ENCODE peak calls at places on chromosomes 2 and 18, in ten cellular contexts. One of them, this sample, is unnamed.

GRCh38 chr2:100554788-100555407 is 7.9 kb upstream of the PDCL3 start:
- ATAC-seq in activated CD8-positive, alpha-beta T cell treated with anti-CD3 and anti-CD28 coated beads for 36 hours: peak
- ATAC-seq in right cardiac atrium: no peak
- ATAC-seq in A549: no peak
- ATAC-seq in CD8-positive, alpha-beta T cell: peak
- ATAC-seq in left lung: peak
- ATAC-seq in naive thymus-derived CD8-positive, alpha-beta T cell: peak
- ATAC-seq in heart left ventricle: peak
- ATAC-seq in activated naive CD8-positive, alpha-beta T cell treated with anti-CD3 and anti-CD28 coated beads, Interleukin-2, amount 50 U/mL, for 24 hours: peak
- ATAC-seq in stimulated activated naive CD8-positive, alpha-beta T cell treated with anti-CD3 and anti-CD28 coated beads, Interleukin-15, amount 100 ng/mL, for 72 hours: peak
- ATAC-seq in this sample: peak

GRCh38 chr2:235659767-235660322 is 166.0 kb downstream of the AGAP1 start:
- ATAC-seq in activated CD8-positive, alpha-beta T cell treated with anti-CD3 and anti-CD28 coated beads for 36 hours: peak
- ATAC-seq in right cardiac atrium: no peak
- ATAC-seq in A549: no peak
- ATAC-seq in CD8-positive, alpha-beta T cell: no peak
- ATAC-seq in left lung: peak
- ATAC-seq in naive thymus-derived CD8-positive, alpha-beta T cell: no peak
- ATAC-seq in heart left ventricle: peak
- ATAC-seq in activated naive CD8-positive, alpha-beta T cell treated with anti-CD3 and anti-CD28 coated beads, Interleukin-2, amount 50 U/mL, for 24 hours: peak
- ATAC-seq in stimulated activated naive CD8-positive, alpha-beta T cell treated with anti-CD3 and anti-CD28 coated beads, Interleukin-15, amount 100 ng/mL, for 72 hours: no peak
- ATAC-seq in this sample: peak

GRCh38 chr18:73780218-73780617 is 367.4 kb downstream of the FBXO15 start:
- ATAC-seq in activated CD8-positive, alpha-beta T cell treated with anti-CD3 and anti-CD28 coated beads for 36 hours: no peak
- ATAC-seq in right cardiac atrium: no peak
- ATAC-seq in A549: no peak
- ATAC-seq in CD8-positive, alpha-beta T cell: no peak
- ATAC-seq in left lung: no peak
- ATAC-seq in naive thymus-derived CD8-positive, alpha-beta T cell: no peak
- ATAC-seq in heart left ventricle: no peak
- ATAC-seq in activated naive CD8-positive, alpha-beta T cell treated with anti-CD3 and anti-CD28 coated beads, Interleukin-2, amount 50 U/mL, for 24 hours: no peak
- ATAC-seq in stimulated activated naive CD8-positive, alpha-beta T cell treated with anti-CD3 and anti-CD28 coated beads, Interleukin-15, amount 100 ng/mL, for 72 hours: no peak
- ATAC-seq in this sample: no peak

GRCh38 chr2:22011048-22011447 is 887.3 kb downstream of the TDRD15 start:
- ATAC-seq in activated CD8-positive, alpha-beta T cell treated with anti-CD3 and anti-CD28 coated beads for 36 hours: no peak
- ATAC-seq in right cardiac atrium: no peak
- ATAC-seq in A549: no peak
- ATAC-seq in CD8-positive, alpha-beta T cell: no peak
- ATAC-seq in left lung: no peak
- ATAC-seq in naive thymus-derived CD8-positive, alpha-beta T cell: no peak
- ATAC-seq in heart left ventricle: no peak
- ATAC-seq in activated naive CD8-positive, alpha-beta T cell treated with anti-CD3 and anti-CD28 coated beads, Interleukin-2, amount 50 U/mL, for 24 hours: no peak
- ATAC-seq in stimulated activated naive CD8-positive, alpha-beta T cell treated with anti-CD3 and anti-CD28 coated beads, Interleukin-15, amount 100 ng/mL, for 72 hours: no peak
- ATAC-seq in this sample: no peak

GRCh38 chr2:195677884-195678283 is 20.9 kb downstream of the SLC39A10 start:
- ATAC-seq in activated CD8-positive, alpha-beta T cell treated with anti-CD3 and anti-CD28 coated beads for 36 hours: no peak
- ATAC-seq in right cardiac atrium: no peak
- ATAC-seq in A549: no peak
- ATAC-seq in CD8-positive, alpha-beta T cell: no peak
- ATAC-seq in left lung: no peak
- ATAC-seq in naive thymus-derived CD8-positive, alpha-beta T cell: no peak
- ATAC-seq in heart left ventricle: no peak
- ATAC-seq in activated naive CD8-positive, alpha-beta T cell treated with anti-CD3 and anti-CD28 coated beads, Interleukin-2, amount 50 U/mL, for 24 hours: no peak
- ATAC-seq in stimulated activated naive CD8-positive, alpha-beta T cell treated with anti-CD3 and anti-CD28 coated beads, Interleukin-15, amount 100 ng/mL, for 72 hours: no peak
- ATAC-seq in this sample: peak

GRCh38 chr2:170950221-170950737 is 21.2 kb downstream of the GORASP2 start:
- ATAC-seq in activated CD8-positive, alpha-beta T cell treated with anti-CD3 and anti-CD28 coated beads for 36 hours: no peak
- ATAC-seq in right cardiac atrium: no peak
- ATAC-seq in A549: no peak
- ATAC-seq in CD8-positive, alpha-beta T cell: no peak
- ATAC-seq in left lung: peak
- ATAC-seq in naive thymus-derived CD8-positive, alpha-beta T cell: no peak
- ATAC-seq in heart left ventricle: no peak
- ATAC-seq in activated naive CD8-positive, alpha-beta T cell treated with anti-CD3 and anti-CD28 coated beads, Interleukin-2, amount 50 U/mL, for 24 hours: no peak
- ATAC-seq in stimulated activated naive CD8-positive, alpha-beta T cell treated with anti-CD3 and anti-CD28 coated beads, Interleukin-15, amount 100 ng/mL, for 72 hours: no peak
- ATAC-seq in this sample: peak

GRCh38 chr2:218517434-218518206 is 50.5 kb downstream of the USP37 start:
- ATAC-seq in activated CD8-positive, alpha-beta T cell treated with anti-CD3 and anti-CD28 coated beads for 36 hours: peak
- ATAC-seq in right cardiac atrium: no peak
- ATAC-seq in A549: no peak
- ATAC-seq in CD8-positive, alpha-beta T cell: no peak
- ATAC-seq in left lung: no peak
- ATAC-seq in naive thymus-derived CD8-positive, alpha-beta T cell: no peak
- ATAC-seq in heart left ventricle: no peak
- ATAC-seq in activated naive CD8-positive, alpha-beta T cell treated with anti-CD3 and anti-CD28 coated beads, Interleukin-2, amount 50 U/mL, for 24 hours: no peak
- ATAC-seq in stimulated activated naive CD8-positive, alpha-beta T cell treated with anti-CD3 and anti-CD28 coated beads, Interleukin-15, amount 100 ng/mL, for 72 hours: peak
- ATAC-seq in this sample: peak

GRCh38 chr2:154623819-154624218 is 74.7 kb upstream of the KCNJ3 start:
- ATAC-seq in activated CD8-positive, alpha-beta T cell treated with anti-CD3 and anti-CD28 coated beads for 36 hours: no peak
- ATAC-seq in right cardiac atrium: peak
- ATAC-seq in A549: peak
- ATAC-seq in CD8-positive, alpha-beta T cell: no peak
- ATAC-seq in left lung: peak
- ATAC-seq in naive thymus-derived CD8-positive, alpha-beta T cell: no peak
- ATAC-seq in heart left ventricle: no peak
- ATAC-seq in activated naive CD8-positive, alpha-beta T cell treated with anti-CD3 and anti-CD28 coated beads, Interleukin-2, amount 50 U/mL, for 24 hours: no peak
- ATAC-seq in stimulated activated naive CD8-positive, alpha-beta T cell treated with anti-CD3 and anti-CD28 coated beads, Interleukin-15, amount 100 ng/mL, for 72 hours: no peak
- ATAC-seq in this sample: no peak

GRCh38 chr2:203786912-203787311 is 80.5 kb downstream of the CD28 start:
- ATAC-seq in activated CD8-positive, alpha-beta T cell treated with anti-CD3 and anti-CD28 coated beads for 36 hours: no peak
- ATAC-seq in right cardiac atrium: peak
- ATAC-seq in A549: no peak
- ATAC-seq in CD8-positive, alpha-beta T cell: no peak
- ATAC-seq in left lung: peak
- ATAC-seq in naive thymus-derived CD8-positive, alpha-beta T cell: no peak
- ATAC-seq in heart left ventricle: peak
- ATAC-seq in activated naive CD8-positive, alpha-beta T cell treated with anti-CD3 and anti-CD28 coated beads, Interleukin-2, amount 50 U/mL, for 24 hours: no peak
- ATAC-seq in stimulated activated naive CD8-positive, alpha-beta T cell treated with anti-CD3 and anti-CD28 coated beads, Interleukin-15, amount 100 ng/mL, for 72 hours: no peak
- ATAC-seq in this sample: no peak

GRCh38 chr2:50650398-50650810 is 381.5 kb downstream of the NRXN1 start:
- ATAC-seq in activated CD8-positive, alpha-beta T cell treated with anti-CD3 and anti-CD28 coated beads for 36 hours: no peak
- ATAC-seq in right cardiac atrium: no peak
- ATAC-seq in A549: no peak
- ATAC-seq in CD8-positive, alpha-beta T cell: no peak
- ATAC-seq in left lung: no peak
- ATAC-seq in naive thymus-derived CD8-positive, alpha-beta T cell: no peak
- ATAC-seq in heart left ventricle: no peak
- ATAC-seq in activated naive CD8-positive, alpha-beta T cell treated with anti-CD3 and anti-CD28 coated beads, Interleukin-2, amount 50 U/mL, for 24 hours: no peak
- ATAC-seq in stimulated activated naive CD8-positive, alpha-beta T cell treated with anti-CD3 and anti-CD28 coated beads, Interleukin-15, amount 100 ng/mL, for 72 hours: no peak
- ATAC-seq in this sample: no peak

GRCh38 chr18:23943104-23943503 is 71.5 kb upstream of the TTC39C start:
- ATAC-seq in activated CD8-positive, alpha-beta T cell treated with anti-CD3 and anti-CD28 coated beads for 36 hours: peak
- ATAC-seq in right cardiac atrium: no peak
- ATAC-seq in A549: no peak
- ATAC-seq in CD8-positive, alpha-beta T cell: peak
- ATAC-seq in left lung: peak
- ATAC-seq in naive thymus-derived CD8-positive, alpha-beta T cell: peak
- ATAC-seq in heart left ventricle: no peak
- ATAC-seq in activated naive CD8-positive, alpha-beta T cell treated with anti-CD3 and anti-CD28 coated beads, Interleukin-2, amount 50 U/mL, for 24 hours: peak
- ATAC-seq in stimulated activated naive CD8-positive, alpha-beta T cell treated with anti-CD3 and anti-CD28 coated beads, Interleukin-15, amount 100 ng/mL, for 72 hours: peak
- ATAC-seq in this sample: peak

This sample was measured in activated T-helper 17 cell treated with anti-CD3 and anti-CD28 coated beads, Interleukin-2, amount 50 U/mL, for 72 hours.